ENCODE peak calls at places on chromosomes 7 and 10, in seven cellular contexts. D is neuronal stem cell, H is IMR-90, L is H9, T is mesenchymal stem cell, X is H1, B is trophoblast cell. M is an unnamed sample. For H3K4me1, the result is how much of the 10 kb centered on the place peaks cover.

GRCh38 chr7:18221377-18222290 is 194.0 kb upstream of the PRPS1L1 start:
- DNase-seq in D (no peak), H (peak), L (no peak), T (no peak), X (no peak), B (no peak), M (no peak)

GRCh38 chr10:26391701-26392695 is 46.1 kb upstream of the APBB1IP start:
- DNase-seq in D (no peak), H (no peak), L (peak), T (no peak), X (peak), B (peak), M (peak)

GRCh38 chr7:143884978-143885559 is 16.9 kb downstream of the TCAF1 start:
- DNase-seq in D (peak), H (peak), L (peak), T (peak), X (peak), B (no peak), M (peak)

GRCh38 chr10:80261316-80262030 is 28.0 kb downstream of the MAT1A start:
- DNase-seq in D (no peak), H (no peak), L (no peak), T (no peak), X (no peak), B (no peak), M (no peak)

GRCh38 chr10:29619273-29619672 is 15.5 kb downstream of the SVIL start:
- DNase-seq in D (no peak), H (peak), L (no peak), T (peak), X (no peak), B (no peak), M (peak)

GRCh38 chr10:59654007-59654406 is 55.6 kb downstream of the SLC16A9 start:
- DNase-seq in D (no peak), H (no peak), L (no peak), T (no peak), X (no peak), B (no peak), M (no peak)

GRCh38 chr7:110724811-110725210 is 366.1 kb upstream of the LRRN3 start:
- DNase-seq in D (no peak), H (no peak), L (no peak), T (no peak), X (no peak), B (no peak), M (no peak)

GRCh38 chr7:87599336-87599735 is 1.3 kb downstream of the ABCB1 start:
- DNase-seq in D (no peak), H (no peak), L (no peak), T (peak), X (no peak), B (no peak), M (no peak)

GRCh38 chr7:91089382-91089963 is 174.8 kb upstream of the FZD1 start:
- DNase-seq in D (peak), H (peak), L (no peak), T (peak), X (no peak), B (no peak), M (peak)

GRCh38 chr7:141288626-141289025 is 214.8 kb downstream of the TMEM178B start:
- DNase-seq in D (no peak), H (no peak), L (no peak), T (no peak), X (no peak), B (no peak), M (no peak)

GRCh38 chr7:47088329-47089067 is 493.4 kb downstream of the TNS3 start:
- DNase-seq in D (peak), H (peak), L (peak), T (peak), X (peak), B (peak), M (peak)

GRCh38 chr7:13979671-13980438 is 9.6 kb downstream of the ETV1 start:
- DNase-seq in D (no peak), H (peak), L (no peak), T (peak), X (no peak), B (no peak), M (no peak)

GRCh38 chr10:71840177-71840711 is 10.8 kb downstream of the PSAP start:
- DNase-seq in D (peak), H (peak), L (peak), T (peak), X (peak), B (peak), M (peak)

GRCh38 chr7:20798081-20798693 is 11.5 kb upstream of the SP8 start:
- DNase-seq in D (peak), H (no peak), L (peak), T (peak), X (peak), B (peak), M (peak)

GRCh38 chr10:86862786-86863185 is 94.6 kb downstream of the MMRN2 start:
- DNase-seq in D (no peak), H (no peak), L (no peak), T (no peak), X (no peak), B (no peak), M (peak)

GRCh38 chr10:84329094-84329611 is 764 bp downstream of the CCSER2 start:
- DNase-seq in D (peak), H (peak), L (peak), T (peak), X (no peak), B (no peak), M (peak)

GRCh38 chr10:58424176-58424575 is 39.0 kb downstream of the TFAM start:
- DNase-seq in D (no peak), H (peak), L (no peak), T (no peak), X (no peak), B (no peak), M (no peak)

GRCh38 chr10:56547163-56547562 is 186.1 kb upstream of the ZWINT start:
- DNase-seq in D (no peak), H (no peak), L (no peak), T (no peak), X (no peak), B (no peak), M (no peak)

GRCh38 chr7:151415375-151416112 is 5.7 kb upstream of the WDR86 start:
- DNase-seq in D (no peak), H (peak), L (no peak), T (no peak), X (no peak), B (peak), M (no peak)

GRCh38 chr10:17179002-17179401 is 22.5 kb downstream of the TRDMT1 start:
- DNase-seq in D (no peak), H (peak), L (no peak), T (no peak), X (no peak), B (no peak), M (no peak)

GRCh38 chr10:92241158-92241500 is 49.7 kb downstream of the CPEB3 start:
- DNase-seq in D (peak), H (peak), L (no peak), T (no peak), X (no peak), B (no peak), M (peak)

GRCh38 chr7:130154131-130154500 is 51.1 kb downstream of the TMEM209 start:
- DNase-seq in D (no peak), H (no peak), L (no peak), T (no peak), X (no peak), B (no peak), M (no peak)

GRCh38 chr10:5892007-5892406 is 2.0 kb downstream of the FBH1 start:
- DNase-seq in D (no peak), H (no peak), L (no peak), T (no peak), X (no peak), B (no peak), M (no peak)

GRCh38 chr10:92490387-92490786 is 83.5 kb downstream of the IDE start:
- DNase-seq in D (no peak), H (peak), L (no peak), T (peak), X (no peak), B (no peak), M (no peak)

GRCh38 chr7:2641406-2642393 is 9.9 kb downstream of the TTYH3 start:
- DNase-seq in D (peak), H (peak), L (peak), T (peak), X (peak), B (peak), M (peak)

GRCh38 chr7:19327011-19327410 is 181.8 kb upstream of the FERD3L start:
- DNase-seq in D (no peak), H (peak), L (no peak), T (no peak), X (no peak), B (no peak), M (no peak)

GRCh38 chr7:19317461-19317860 is 172.2 kb upstream of the FERD3L start:
- DNase-seq in D (no peak), H (peak), L (no peak), T (no peak), X (no peak), B (no peak), M (no peak)

DNA sequence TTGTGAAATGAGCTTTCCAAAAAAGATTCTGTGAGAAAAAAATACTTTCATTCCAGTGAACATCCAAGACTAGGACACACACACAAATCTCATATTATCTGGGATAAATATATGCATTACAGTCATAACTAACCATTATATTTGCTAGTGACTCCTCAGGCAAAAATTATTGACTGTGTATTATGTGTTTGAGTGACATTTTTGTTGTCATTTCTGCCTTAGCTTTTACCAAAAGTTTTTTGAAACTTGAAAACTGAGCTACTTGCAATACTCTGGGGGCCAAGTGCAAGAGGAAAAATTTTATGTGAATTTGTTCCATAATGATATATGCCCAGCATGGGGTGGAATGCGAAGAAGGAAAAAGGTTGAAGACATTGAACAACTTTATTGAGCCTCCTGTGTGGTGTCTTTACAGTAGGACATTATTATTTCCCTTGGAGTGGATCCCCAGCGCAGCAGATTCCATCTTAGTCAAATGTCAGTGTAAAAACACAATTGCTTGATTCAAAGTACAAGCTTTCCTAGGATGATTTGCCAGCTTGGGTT is 176.8 kb upstream of the FERD3L start:
- DNase-seq in D (no peak), H (no peak), L (no peak), T (no peak), X (no peak), B (no peak), M (no peak)
- H2BK120ac ChIP-seq in D (no peak), H (no peak), L (no peak), T (no peak), X (no peak), B (no peak), M (no peak)

GRCh38 chr7:155680124-155680523 is 35.7 kb downstream of the RBM33 start:
- DNase-seq in D (no peak), H (no peak), L (no peak), T (no peak), X (no peak), B (no peak), M (no peak)

GRCh38 chr7:155680864-155681263 is 36.4 kb downstream of the RBM33 start:
- DNase-seq in D (no peak), H (no peak), L (no peak), T (no peak), X (no peak), B (no peak), M (peak)

GRCh38 chr7:155682484-155682883 is 38.0 kb downstream of the RBM33 start:
- DNase-seq in D (no peak), H (no peak), L (no peak), T (no peak), X (no peak), B (no peak), M (no peak)

GRCh38 chr7:155683098-155683497 is 38.6 kb downstream of the RBM33 start:
- DNase-seq in D (no peak), H (no peak), L (no peak), T (no peak), X (no peak), B (no peak), M (no peak)

GRCh38 chr7:155681663-155682062 is 37.2 kb downstream of the RBM33 start:
- DNase-seq in D (no peak), H (no peak), L (no peak), T (no peak), X (no peak), B (no peak), M (no peak)
- H3K4me1 ChIP-seq in D (under half), H (under half), L (under half), T (under half), X (under half), B (under half), M (under half)

DNA sequence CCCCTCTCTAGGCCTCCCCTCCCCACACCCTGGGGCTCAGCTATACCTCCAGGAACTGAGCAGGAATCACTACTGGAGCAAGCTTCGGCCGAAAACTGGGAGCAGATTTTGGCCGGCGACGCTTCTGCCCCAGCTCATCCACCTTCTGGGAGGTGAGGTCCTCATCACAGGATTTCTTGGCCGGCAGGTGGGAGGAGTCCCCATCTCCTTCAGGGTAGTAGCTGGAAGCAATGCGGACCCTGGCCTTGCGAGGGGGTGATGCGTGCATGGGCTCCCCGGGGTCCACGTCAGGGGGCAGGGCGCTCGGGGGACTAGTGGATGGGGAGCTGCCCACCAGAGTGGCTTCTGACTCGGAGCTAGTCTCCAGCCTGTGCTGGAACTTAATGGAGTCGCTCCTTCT is 105.5 kb downstream of the DLG5 start:
- DNase-seq in D (no peak), H (no peak), L (no peak), T (no peak), X (no peak), B (no peak), M (no peak)
- H2BK120ac ChIP-seq in D (no peak), H (no peak), L (no peak), T (no peak), X (no peak), B (no peak), M (no peak)

GRCh38 chr10:122123186-122123585 is 134.2 kb downstream of the TACC2 start:
- DNase-seq in D (no peak), H (no peak), L (no peak), T (no peak), X (no peak), B (no peak), M (no peak)
- H3K4me1 ChIP-seq in D (under half), H (under half), L (under half), T (under half), X (under half), B (under half), M (under half)

DNA sequence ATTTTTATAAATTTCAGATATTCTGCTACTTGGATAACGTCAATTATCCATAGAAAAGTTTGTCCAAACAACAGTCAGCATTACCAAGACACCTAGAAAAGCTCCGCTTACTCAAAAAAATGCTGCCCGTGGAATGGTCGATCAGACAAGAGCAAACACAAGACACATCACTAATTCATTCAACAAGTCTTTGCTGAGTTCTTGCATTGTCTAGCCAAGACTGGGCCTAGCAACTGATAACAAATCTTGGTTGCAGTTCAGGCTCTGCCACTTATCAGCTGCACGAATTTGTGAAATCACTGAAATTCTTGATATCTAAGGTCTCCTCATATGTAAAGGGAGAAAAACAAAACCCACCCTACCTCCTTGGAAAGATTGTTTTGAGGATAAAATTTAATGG is 168.3 kb downstream of the AKR1D1 start:
- DNase-seq in D (no peak), H (no peak), L (no peak), T (no peak), X (no peak), B (peak), M (peak)
- H2BK120ac ChIP-seq in D (no peak), H (no peak), L (no peak), T (no peak), X (peak), B (peak), M (no peak)

DNA sequence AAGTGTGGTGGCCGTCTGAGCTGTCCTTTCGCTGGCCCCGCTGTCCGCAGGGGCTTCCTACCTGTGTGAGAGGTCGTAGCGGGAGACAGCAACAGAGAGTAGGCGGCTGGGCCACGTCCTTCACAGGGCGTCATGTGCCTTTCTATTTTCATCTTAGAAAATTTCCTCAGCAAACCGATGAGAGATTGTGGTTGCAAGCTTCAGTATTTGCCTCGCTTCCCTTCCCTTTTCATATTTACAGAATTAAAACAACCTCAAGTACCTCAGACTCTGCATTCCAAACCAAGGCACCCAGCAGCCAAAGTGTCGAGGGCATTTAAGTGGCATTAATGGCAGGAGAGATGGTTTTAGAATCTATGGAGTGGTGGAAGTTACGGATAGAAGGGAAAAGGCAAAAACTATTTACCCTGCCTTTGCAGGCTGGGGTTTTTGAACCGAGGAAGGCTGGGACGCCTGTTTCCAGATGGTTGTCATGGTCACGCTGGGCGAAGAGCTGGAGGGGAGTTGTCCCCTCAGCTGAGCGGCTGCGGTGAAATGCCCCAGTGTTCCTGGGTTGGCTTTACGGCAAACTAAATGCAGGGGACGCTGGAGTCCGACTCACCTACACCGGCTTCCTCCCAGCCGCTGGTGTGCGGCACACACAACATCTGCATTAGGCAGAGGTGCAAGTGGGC is 41.9 kb downstream of the WIPI2 start:
- DNase-seq in D (no peak), H (no peak), L (no peak), T (no peak), X (no peak), B (no peak), M (no peak)
- H3K4me1 ChIP-seq in D (under half), H (under half), L (under half), T (under half), X (under half), B (under half), M (under half)

DNA sequence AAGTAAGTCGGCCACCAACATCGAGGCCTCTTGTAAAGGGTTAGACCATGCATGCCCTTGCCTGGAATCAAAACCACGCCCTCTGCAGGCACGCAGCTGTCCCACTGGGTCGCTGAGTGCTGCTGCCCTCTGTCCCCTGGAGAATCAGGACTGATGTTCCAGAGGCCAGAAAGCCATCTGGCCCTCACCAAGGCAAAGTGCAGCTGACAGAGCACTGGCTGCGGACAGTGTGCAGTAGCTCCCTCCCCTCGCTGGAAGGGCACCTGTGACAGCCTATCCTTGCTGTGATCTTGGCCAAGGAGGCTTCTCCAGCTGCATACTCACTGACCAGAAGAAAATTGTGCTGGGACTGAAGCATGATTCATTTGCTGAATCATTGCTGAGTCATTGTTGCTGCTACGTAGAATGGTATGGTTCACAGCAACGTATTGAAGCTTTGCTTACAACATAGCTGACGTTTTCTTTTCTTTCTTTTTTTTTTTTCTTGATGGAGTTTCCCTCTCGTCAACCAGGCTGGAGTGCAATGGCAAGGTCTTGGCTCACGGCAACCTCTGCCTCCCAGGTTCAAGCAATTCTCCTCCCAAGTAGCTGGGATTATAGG is 30.4 kb downstream of the DDC start:
- DNase-seq in D (no peak), H (peak), L (peak), T (peak), X (no peak), B (peak), M (peak)
- H2BK120ac ChIP-seq in D (no peak), H (peak), L (no peak), T (no peak), X (no peak), B (no peak), M (no peak)

M was measured in mesendoderm.